ENCODE peak calls at places on chromosomes 7 and 10, in four cellular contexts. U, F, H and P are unnamed samples.
A peak's percentile ranks its signal among the peaks of the same experiment; 100 is the strongest.

GRCh38 chr10:74063256-74063655 is 65.3 kb downstream of the VCL start:
- DNase-seq in F (no peak), H (peak; percentile 53), U (no peak), P (no peak)

GRCh38 chr10:52774182-52774581 is 1.6 kb upstream of the MBL2 start:
- DNase-seq in F (no peak), U (no peak), H (no peak), P (no peak)

GRCh38 chr10:100696477-100696901 is 48.9 kb upstream of the PAX2 start:
- DNase-seq in F (no peak), H (no peak), U (no peak), P (no peak)

GRCh38 chr10:67809107-67809506 is 28.9 kb downstream of the DNAJC12 start:
- DNase-seq in U (no peak), F (no peak), H (no peak), P (no peak)

GRCh38 chr7:35754741-35755140 is 46.1 kb upstream of the SEPTIN7 start:
- DNase-seq in U (no peak), F (no peak), H (peak; percentile 17), P (no peak)

GRCh38 chr10:44030132-44030531 is 354.8 kb downstream of the CXCL12 start:
- DNase-seq in U (no peak), H (no peak), F (no peak), P (no peak)

GRCh38 chr7:1695800-1696454 is 25.9 kb downstream of the ELFN1 start:
- DNase-seq in H (no peak), U (no peak), F (no peak), P (no peak)

GRCh38 chr10:61452655-61453641 is at the start of gene TMEM26:
- DNase-seq in U (peak; percentile 25), H (peak; percentile 30), F (no peak), P (no peak)

GRCh38 chr7:32891046-32891799 is at the start of gene KBTBD2:
- DNase-seq in F (peak; percentile 81), U (peak; percentile 88), H (peak; percentile 84), P (peak; percentile 56)

GRCh38 chr10:8033812-8034665 is 20.4 kb upstream of the GATA3 start:
- DNase-seq in U (peak; percentile 18), F (no peak), H (no peak), P (no peak)

GRCh38 chr7:30136339-30136738 is 1.6 kb downstream of the MTURN start:
- DNase-seq in F (no peak), H (no peak), U (no peak), P (no peak)

GRCh38 chr7:24049296-24049695 is 234.7 kb upstream of the NPY start:
- DNase-seq in H (no peak), F (no peak), U (no peak), P (no peak)

GRCh38 chr7:24052572-24053223 is 231.3 kb upstream of the NPY start:
- DNase-seq in H (peak; percentile 20), U (no peak), F (peak; percentile 94), P (peak; percentile 50)

GRCh38 chr7:24054231-24054630 is 229.8 kb upstream of the NPY start:
- DNase-seq in H (no peak), U (no peak), F (peak; percentile 11), P (no peak)

GRCh38 chr7:24051651-24052050 is 232.3 kb upstream of the NPY start:
- DNase-seq in U (no peak), H (no peak), F (no peak), P (no peak)

DNA sequence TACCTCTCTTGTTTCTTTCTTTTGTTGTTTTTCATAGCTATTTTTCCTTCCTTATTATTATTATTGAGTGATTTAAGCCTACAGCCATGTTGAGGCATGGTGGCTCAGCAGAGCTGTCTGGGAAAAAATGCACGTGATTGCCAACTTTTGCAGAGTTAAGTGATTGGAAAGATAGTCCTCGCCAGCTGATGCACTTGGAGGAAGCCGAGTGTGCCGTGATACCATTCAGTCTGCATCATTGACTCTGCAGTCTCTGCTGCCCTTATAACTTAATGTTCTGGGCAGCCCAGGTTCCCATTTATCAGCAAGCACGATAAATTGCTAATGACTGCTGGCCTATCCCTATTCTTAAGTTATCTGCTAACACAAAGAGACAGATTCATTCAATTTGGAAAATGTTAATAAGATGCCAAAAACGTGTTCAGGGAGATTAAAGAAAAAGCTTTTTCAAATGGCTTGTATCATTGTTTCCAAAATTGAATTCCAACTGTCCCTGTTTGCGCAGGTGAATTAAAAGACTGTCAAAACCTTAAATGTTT is 232.9 kb upstream of the NPY start:
- DNase-seq in U (no peak), F (no peak), H (no peak), P (no peak)
- TF ChIP-seq CTCF in U (no peak), F (no peak), H (no peak), P (no peak)

GRCh38 chr10:10545771-10546170 is 471.9 kb upstream of the CELF2 start:
- DNase-seq in U (no peak), F (no peak), H (no peak), P (no peak)
- H3K9me3 ChIP-seq in U (no peaks in the 10 kb centered on the region), F (peaks cover 8% of the 10 kb centered on the region), H (no peaks in the 10 kb centered on the region), P (no peaks in the 10 kb centered on the region)

DNA sequence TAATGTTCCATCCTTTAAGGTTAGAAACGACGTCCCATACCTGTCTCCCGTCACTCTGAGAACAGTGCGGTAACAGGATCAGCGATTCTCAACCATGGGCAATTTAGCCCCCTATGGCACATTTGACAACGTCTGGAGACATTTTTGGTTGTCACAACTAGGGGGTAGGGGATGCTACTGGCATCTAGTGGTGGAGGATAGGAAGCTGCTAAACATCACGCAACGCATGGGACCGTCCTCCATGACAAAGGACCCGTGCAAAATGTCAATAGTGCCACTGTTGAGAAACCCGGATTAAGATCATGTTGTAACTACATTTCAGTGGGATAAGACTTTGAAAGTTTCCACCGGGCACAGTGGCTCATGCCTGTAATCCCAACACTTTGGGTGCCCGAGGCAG is 5.0 kb upstream of the PAXIP1 start:
- DNase-seq in H (no peak), F (no peak), U (no peak), P (no peak)
- TF ChIP-seq CTCF in H (peak; percentile 20), F (no peak), U (peak; percentile 29), P (peak; percentile 38)

DNA sequence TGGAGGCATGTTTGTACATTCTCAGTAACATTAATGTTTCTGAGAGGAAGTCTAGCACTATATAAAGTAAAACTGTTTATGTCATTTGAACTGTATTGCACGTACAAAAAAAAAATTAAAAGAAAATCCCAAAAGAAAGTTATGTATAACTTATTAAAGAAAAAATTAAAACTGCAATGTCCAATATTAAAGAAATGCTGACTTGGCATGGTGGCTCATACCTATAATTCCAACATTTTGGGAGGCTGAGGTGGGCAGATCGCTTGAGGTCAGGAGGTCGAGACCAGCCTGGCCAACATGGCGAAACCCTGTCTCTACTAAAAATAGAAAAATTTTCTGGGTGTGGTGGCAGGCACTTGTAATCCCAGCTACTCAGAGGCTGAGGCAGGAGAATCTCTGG is 178.7 kb upstream of the VIPR2 start:
- DNase-seq in F (no peak), U (no peak), H (no peak), P (no peak)
- H3K9me3 ChIP-seq in F (peaks cover 4% of the 10 kb centered on the region), U (peaks cover 15% of the 10 kb centered on the region), H (peaks cover 16% of the 10 kb centered on the region), P (peaks cover 24% of the 10 kb centered on the region)

DNA sequence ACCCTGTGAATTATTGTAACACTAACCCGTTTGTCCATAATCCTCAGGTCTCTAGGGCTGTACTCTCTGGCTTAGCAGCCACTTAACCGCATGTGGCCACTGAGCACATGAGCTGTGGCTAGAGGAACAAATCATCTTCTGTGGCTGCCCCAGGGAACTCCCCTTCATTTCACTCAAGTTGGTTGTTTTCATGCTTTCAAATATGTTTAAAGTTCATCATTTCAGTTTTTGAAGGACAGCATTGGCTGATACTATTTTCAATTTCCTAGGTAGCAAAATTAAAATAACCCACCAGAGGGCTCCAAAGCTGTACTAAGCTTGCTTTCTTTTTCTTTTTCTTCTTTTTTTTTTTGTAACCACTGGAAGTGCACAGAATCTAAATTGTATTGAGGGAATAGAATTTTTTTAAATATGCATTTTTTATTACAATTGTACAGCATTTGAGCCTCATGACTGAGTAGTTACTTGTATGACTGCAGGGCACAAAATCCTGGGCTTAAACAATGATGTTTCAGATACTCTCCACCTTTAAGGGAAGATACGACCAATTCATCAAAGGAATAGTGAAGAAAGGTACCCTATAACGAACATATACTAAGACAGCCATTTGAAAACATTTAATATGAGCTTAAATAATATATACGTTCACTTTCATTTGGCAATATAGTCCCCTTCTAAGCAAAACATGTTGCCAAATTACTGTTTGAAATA is 38.6 kb downstream of the MRC1 start:
- DNase-seq in H (peak; percentile 34), U (no peak), F (no peak), P (no peak)
- TF ChIP-seq CTCF in H (peak; percentile 64), U (peak; percentile 20), F (peak; percentile 18), P (peak; percentile 63)